ENCODE peak calls at places on chromosomes 13 and 19, in seven cellular contexts. One of them, this sample, is unnamed.
A peak's percentile ranks its signal among the peaks of the same experiment; 100 is the strongest.

GRCh38 chr13:107743983-107744382 is 471.4 kb downstream of the LIG4 start:
- DNase-seq in Peyer's patch: no peak
- DNase-seq in foreskin fibroblast: peak; percentile 1
- DNase-seq in bronchial epithelial cell: no peak
- DNase-seq in BJ: peak; percentile 28
- DNase-seq in BE2C: no peak
- DNase-seq in GM12864: no peak
- DNase-seq in this sample: no peak

GRCh38 chr13:32734511-32734910 is 148.3 kb downstream of the PDS5B start:
- DNase-seq in Peyer's patch: no peak
- DNase-seq in foreskin fibroblast: peak; percentile 78
- DNase-seq in bronchial epithelial cell: peak; percentile 94
- DNase-seq in BJ: no peak
- DNase-seq in BE2C: peak; percentile 43
- DNase-seq in GM12864: no peak
- DNase-seq in this sample: no peak

GRCh38 chr19:54160182-54160811 is 776 bp upstream of the LENG1 start:
- DNase-seq in Peyer's patch: no peak
- DNase-seq in foreskin fibroblast: no peak
- DNase-seq in bronchial epithelial cell: peak; percentile 20
- DNase-seq in BJ: no peak
- DNase-seq in BE2C: no peak
- DNase-seq in GM12864: no peak
- DNase-seq in this sample: no peak

GRCh38 chr19:43229315-43229714 is 23.9 kb upstream of the PSG4 start:
- DNase-seq in Peyer's patch: no peak
- DNase-seq in foreskin fibroblast: no peak
- DNase-seq in bronchial epithelial cell: peak; percentile 20
- DNase-seq in BJ: no peak
- DNase-seq in BE2C: no peak
- DNase-seq in GM12864: no peak
- DNase-seq in this sample: no peak

GRCh38 chr13:22703601-22704209 is 477.1 kb upstream of the SGCG start:
- DNase-seq in Peyer's patch: no peak
- DNase-seq in foreskin fibroblast: no peak
- DNase-seq in bronchial epithelial cell: no peak
- DNase-seq in BJ: no peak
- DNase-seq in BE2C: no peak
- DNase-seq in GM12864: no peak
- DNase-seq in this sample: no peak

GRCh38 chr19:18357442-18358264 is 17.3 kb downstream of the PGPEP1 start:
- DNase-seq in Peyer's patch: no peak
- DNase-seq in foreskin fibroblast: no peak
- DNase-seq in bronchial epithelial cell: no peak
- DNase-seq in BJ: no peak
- DNase-seq in BE2C: no peak
- DNase-seq in GM12864: no peak
- DNase-seq in this sample: no peak

GRCh38 chr13:99355267-99356215 is 48.3 kb upstream of the GPR183 start:
- DNase-seq in Peyer's patch: no peak
- DNase-seq in foreskin fibroblast: no peak
- DNase-seq in bronchial epithelial cell: no peak
- DNase-seq in BJ: no peak
- DNase-seq in BE2C: no peak
- DNase-seq in GM12864: no peak
- DNase-seq in this sample: no peak

GRCh38 chr13:88248393-88248792 is 577.2 kb downstream of the SLITRK5 start:
- DNase-seq in Peyer's patch: no peak
- DNase-seq in foreskin fibroblast: no peak
- DNase-seq in bronchial epithelial cell: no peak
- DNase-seq in BJ: no peak
- DNase-seq in BE2C: no peak
- DNase-seq in GM12864: no peak
- DNase-seq in this sample: peak; percentile 39

GRCh38 chr13:36370108-36370429 is 23.9 kb upstream of the SPART start:
- DNase-seq in Peyer's patch: no peak
- DNase-seq in foreskin fibroblast: no peak
- DNase-seq in bronchial epithelial cell: no peak
- DNase-seq in BJ: no peak
- DNase-seq in BE2C: no peak
- DNase-seq in GM12864: no peak
- DNase-seq in this sample: peak; percentile 40

GRCh38 chr13:44165172-44165894 is 208.3 kb upstream of the SERP2 start:
- DNase-seq in Peyer's patch: no peak
- DNase-seq in foreskin fibroblast: no peak
- DNase-seq in bronchial epithelial cell: peak; percentile 39
- DNase-seq in BJ: no peak
- DNase-seq in BE2C: no peak
- DNase-seq in GM12864: no peak
- DNase-seq in this sample: no peak

GRCh38 chr19:55536951-55537740 is at the start of gene SBK2:
- DNase-seq in Peyer's patch: no peak
- DNase-seq in foreskin fibroblast: no peak
- DNase-seq in bronchial epithelial cell: no peak
- DNase-seq in BJ: no peak
- DNase-seq in BE2C: peak; percentile 23
- DNase-seq in GM12864: no peak
- DNase-seq in this sample: peak; percentile 64
- TF ChIP-seq CTCF in Peyer's patch: no peak
- TF ChIP-seq CTCF in foreskin fibroblast: no peak
- TF ChIP-seq CTCF in bronchial epithelial cell: peak; percentile 11
- TF ChIP-seq CTCF in BJ: peak; percentile 25
- TF ChIP-seq CTCF in BE2C: no peak
- TF ChIP-seq CTCF in GM12864: peak; percentile 13
- TF ChIP-seq CTCF in this sample: no peak

DNA sequence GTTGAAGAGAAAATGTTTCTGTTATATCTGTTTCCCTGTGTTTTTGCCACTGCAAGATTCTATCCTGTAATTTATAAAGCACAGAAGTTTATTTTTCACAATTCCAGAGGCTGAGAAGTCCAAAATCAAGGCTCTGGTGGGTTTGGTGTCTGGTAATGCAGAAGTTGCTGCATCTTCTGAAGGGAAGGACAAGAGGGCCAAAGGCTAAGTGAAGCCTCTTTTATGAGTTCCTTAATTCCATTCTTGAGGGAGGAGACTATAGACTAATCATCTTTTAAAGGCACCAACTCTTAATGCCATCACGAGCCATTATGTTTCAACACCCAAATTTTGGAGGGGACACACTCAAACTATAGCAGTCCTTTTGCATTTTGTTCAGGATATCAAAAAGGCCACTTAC is 34.1 kb upstream of the WDFY2 start:
- DNase-seq in Peyer's patch: no peak
- DNase-seq in foreskin fibroblast: no peak
- DNase-seq in bronchial epithelial cell: no peak
- DNase-seq in BJ: no peak
- DNase-seq in BE2C: no peak
- DNase-seq in GM12864: no peak
- DNase-seq in this sample: no peak
- TF ChIP-seq CTCF in Peyer's patch: no peak
- TF ChIP-seq CTCF in foreskin fibroblast: no peak
- TF ChIP-seq CTCF in bronchial epithelial cell: no peak
- TF ChIP-seq CTCF in BJ: no peak
- TF ChIP-seq CTCF in BE2C: no peak
- TF ChIP-seq CTCF in GM12864: no peak
- TF ChIP-seq CTCF in this sample: no peak

GRCh38 chr19:45498411-45499195 is at the start of gene PPM1N:
- DNase-seq in Peyer's patch: peak; percentile 59
- DNase-seq in foreskin fibroblast: no peak
- DNase-seq in bronchial epithelial cell: no peak
- DNase-seq in BJ: no peak
- DNase-seq in BE2C: no peak
- DNase-seq in GM12864: no peak
- DNase-seq in this sample: peak; percentile 48
- TF ChIP-seq CTCF in Peyer's patch: no peak
- TF ChIP-seq CTCF in foreskin fibroblast: no peak
- TF ChIP-seq CTCF in bronchial epithelial cell: peak; percentile 9
- TF ChIP-seq CTCF in BJ: no peak
- TF ChIP-seq CTCF in BE2C: no peak
- TF ChIP-seq CTCF in GM12864: peak; percentile 40
- TF ChIP-seq CTCF in this sample: peak; percentile 15

GRCh38 chr13:103190841-103191240 is 124.6 kb upstream of the SLC10A2 start:
- DNase-seq in Peyer's patch: no peak
- DNase-seq in foreskin fibroblast: no peak
- DNase-seq in bronchial epithelial cell: no peak
- DNase-seq in BJ: no peak
- DNase-seq in BE2C: no peak
- DNase-seq in GM12864: no peak
- DNase-seq in this sample: no peak

GRCh38 chr13:103187621-103188020 is 121.4 kb upstream of the SLC10A2 start:
- DNase-seq in Peyer's patch: no peak
- DNase-seq in foreskin fibroblast: no peak
- DNase-seq in bronchial epithelial cell: no peak
- DNase-seq in BJ: no peak
- DNase-seq in BE2C: peak; percentile 58
- DNase-seq in GM12864: no peak
- DNase-seq in this sample: no peak

GRCh38 chr13:103184413-103184812 is 118.2 kb upstream of the SLC10A2 start:
- DNase-seq in Peyer's patch: no peak
- DNase-seq in foreskin fibroblast: no peak
- DNase-seq in bronchial epithelial cell: no peak
- DNase-seq in BJ: no peak
- DNase-seq in BE2C: no peak
- DNase-seq in GM12864: no peak
- DNase-seq in this sample: no peak

GRCh38 chr13:103188688-103189326 is 122.6 kb upstream of the SLC10A2 start:
- DNase-seq in Peyer's patch: no peak
- DNase-seq in foreskin fibroblast: no peak
- DNase-seq in bronchial epithelial cell: peak; percentile 46
- DNase-seq in BJ: no peak
- DNase-seq in BE2C: no peak
- DNase-seq in GM12864: no peak
- DNase-seq in this sample: no peak
- TF ChIP-seq CTCF in Peyer's patch: no peak
- TF ChIP-seq CTCF in foreskin fibroblast: peak; percentile 22
- TF ChIP-seq CTCF in bronchial epithelial cell: peak; percentile 42
- TF ChIP-seq CTCF in BJ: peak; percentile 30
- TF ChIP-seq CTCF in BE2C: peak; percentile 67
- TF ChIP-seq CTCF in GM12864: peak; percentile 39
- TF ChIP-seq CTCF in this sample: peak; percentile 71

GRCh38 chr19:11451942-11452813 is 16.7 kb downstream of the PRKCSH start:
- DNase-seq in Peyer's patch: no peak
- DNase-seq in foreskin fibroblast: no peak
- DNase-seq in bronchial epithelial cell: no peak
- DNase-seq in BJ: no peak
- DNase-seq in BE2C: no peak
- DNase-seq in GM12864: no peak
- DNase-seq in this sample: peak; percentile 55
- TF ChIP-seq CTCF in Peyer's patch: no peak
- TF ChIP-seq CTCF in foreskin fibroblast: no peak
- TF ChIP-seq CTCF in bronchial epithelial cell: no peak
- TF ChIP-seq CTCF in BJ: peak; percentile 14
- TF ChIP-seq CTCF in BE2C: peak; percentile 27
- TF ChIP-seq CTCF in GM12864: peak; percentile 45
- TF ChIP-seq CTCF in this sample: no peak

GRCh38 chr13:19959831-19960672 is 1.5 kb downstream of the ZMYM2 start:
- DNase-seq in Peyer's patch: peak; percentile 85
- DNase-seq in foreskin fibroblast: peak; percentile 89
- DNase-seq in bronchial epithelial cell: peak; percentile 88
- DNase-seq in BJ: peak; percentile 39
- DNase-seq in BE2C: peak; percentile 95
- DNase-seq in GM12864: peak; percentile 77
- DNase-seq in this sample: peak; percentile 91

GRCh38 chr13:19958119-19959111 is at the start of gene ZMYM2:
- DNase-seq in Peyer's patch: peak; percentile 100
- DNase-seq in foreskin fibroblast: peak; percentile 98
- DNase-seq in bronchial epithelial cell: peak; percentile 81
- DNase-seq in BJ: peak; percentile 74
- DNase-seq in BE2C: peak; percentile 99
- DNase-seq in GM12864: peak; percentile 89
- DNase-seq in this sample: peak; percentile 100

GRCh38 chr13:19955873-19956559 is 2.5 kb upstream of the ZMYM2 start:
- DNase-seq in Peyer's patch: no peak
- DNase-seq in foreskin fibroblast: no peak
- DNase-seq in bronchial epithelial cell: peak; percentile 10
- DNase-seq in BJ: no peak
- DNase-seq in BE2C: no peak
- DNase-seq in GM12864: no peak
- DNase-seq in this sample: no peak

GRCh38 chr13:19959141-19959830 is 759 bp downstream of the ZMYM2 start:
- DNase-seq in Peyer's patch: peak; percentile 79
- DNase-seq in foreskin fibroblast: peak; percentile 35
- DNase-seq in bronchial epithelial cell: peak; percentile 23
- DNase-seq in BJ: no peak
- DNase-seq in BE2C: peak; percentile 72
- DNase-seq in GM12864: no peak
- DNase-seq in this sample: peak; percentile 75

GRCh38 chr13:19957320-19958118 is 1.0 kb upstream of the ZMYM2 start:
- DNase-seq in Peyer's patch: peak; percentile 77
- DNase-seq in foreskin fibroblast: peak; percentile 59
- DNase-seq in bronchial epithelial cell: peak; percentile 66
- DNase-seq in BJ: no peak
- DNase-seq in BE2C: peak; percentile 87
- DNase-seq in GM12864: peak; percentile 70
- DNase-seq in this sample: peak; percentile 83
- TF ChIP-seq CTCF in Peyer's patch: peak; percentile 73
- TF ChIP-seq CTCF in foreskin fibroblast: peak; percentile 44
- TF ChIP-seq CTCF in bronchial epithelial cell: peak; percentile 63
- TF ChIP-seq CTCF in BJ: peak; percentile 55
- TF ChIP-seq CTCF in BE2C: peak; percentile 74
- TF ChIP-seq CTCF in GM12864: peak; percentile 71
- TF ChIP-seq CTCF in this sample: peak; percentile 95

DNA sequence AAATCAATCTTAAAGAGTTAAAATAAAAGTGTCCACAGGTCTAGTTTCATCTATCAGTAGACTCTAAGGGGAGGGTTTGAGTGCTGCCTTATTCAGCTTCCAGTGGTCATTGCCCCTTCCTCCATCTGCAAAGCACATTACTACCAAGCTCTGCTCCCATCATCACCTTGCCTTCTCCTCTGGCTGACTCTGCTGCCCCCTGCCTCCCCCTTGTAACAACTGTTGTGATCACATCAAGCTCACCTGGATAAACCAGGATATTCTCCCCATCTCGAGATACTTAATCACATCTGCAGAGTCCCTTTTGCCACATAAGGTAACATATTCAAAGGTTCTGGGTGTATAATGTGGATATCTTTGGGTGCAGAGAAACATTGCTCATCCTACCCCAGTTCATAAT is 43.3 kb upstream of the GPC6 start:
- DNase-seq in Peyer's patch: no peak
- DNase-seq in foreskin fibroblast: no peak
- DNase-seq in bronchial epithelial cell: no peak
- DNase-seq in BJ: no peak
- DNase-seq in BE2C: no peak
- DNase-seq in GM12864: no peak
- DNase-seq in this sample: no peak
- TF ChIP-seq CTCF in Peyer's patch: no peak
- TF ChIP-seq CTCF in foreskin fibroblast: no peak
- TF ChIP-seq CTCF in bronchial epithelial cell: no peak
- TF ChIP-seq CTCF in BJ: no peak
- TF ChIP-seq CTCF in BE2C: peak; percentile 31
- TF ChIP-seq CTCF in GM12864: no peak
- TF ChIP-seq CTCF in this sample: no peak